ENCODE peak calls at places on chromosomes 16 and 17, in five cellular contexts. N, A, J, H and L are unnamed samples.

GRCh38 chr17:17152385-17152784 is 53.7 kb downstream of the PLD6 start:
- DNase-seq in N (no peak), A (no peak), J (peak; percentile 49), H (no peak), L (no peak)

GRCh38 chr16:18833707-18834505 is 32.6 kb upstream of the ARL6IP1 start:
- DNase-seq in N (no peak), A (no peak), J (no peak), H (no peak), L (no peak)

GRCh38 chr17:49390548-49391324 is 23.9 kb downstream of the PHB1 start:
- DNase-seq in N (no peak), A (no peak), J (peak; percentile 41), H (no peak), L (peak; percentile 66)

GRCh38 chr16:9522589-9522988 is 431.1 kb downstream of the HAPSTR1 start:
- DNase-seq in N (no peak), A (no peak), J (no peak), H (no peak), L (no peak)

GRCh38 chr17:64146418-64147109 is 16.6 kb upstream of the ERN1 start:
- DNase-seq in N (peak; percentile 66), A (peak; percentile 67), J (peak; percentile 64), H (peak; percentile 72), L (peak; percentile 52)

GRCh38 chr17:8121531-8122390 is 2.1 kb downstream of the HES7 start:
- DNase-seq in N (peak; percentile 92), A (peak; percentile 42), J (no peak), H (peak; percentile 55), L (peak; percentile 74)

GRCh38 chr17:82892869-82893565 is 53.2 kb upstream of the ZNF750 start:
- DNase-seq in N (no peak), A (no peak), J (no peak), H (peak; percentile 8), L (peak; percentile 97)

GRCh38 chr16:11257131-11257938 is 1.3 kb upstream of the SOCS1 start:
- DNase-seq in N (peak; percentile 81), A (peak; percentile 77), J (peak; percentile 80), H (peak; percentile 84), L (peak; percentile 76)

GRCh38 chr16:67942200-67942509 is 1.8 kb downstream of the LCAT start:
- DNase-seq in N (peak; percentile 67), A (no peak), J (no peak), H (peak; percentile 20), L (peak; percentile 52)

GRCh38 chr16:9813665-9814064 is 368.6 kb downstream of the GRIN2A start:
- DNase-seq in N (no peak), A (no peak), J (no peak), H (no peak), L (no peak)

GRCh38 chr16:30923554-30924085 is at the start of gene FBXL19:
- DNase-seq in N (no peak), A (peak; percentile 54), J (no peak), H (no peak), L (no peak)

GRCh38 chr16:88888057-88888777 is 21.8 kb upstream of the PABPN1L start:
- DNase-seq in N (no peak), A (no peak), J (no peak), H (no peak), L (no peak)

GRCh38 chr17:66508896-66509843 is 206.8 kb downstream of the PRKCA start:
- DNase-seq in N (peak; percentile 97), A (peak; percentile 43), J (peak; percentile 64), H (peak; percentile 90), L (no peak)

GRCh38 chr16:66521951-66522771 is 27.8 kb downstream of the TK2 start:
- DNase-seq in N (no peak), A (no peak), J (peak; percentile 72), H (peak; percentile 76), L (peak; percentile 68)

GRCh38 chr17:19940722-19941464 is 36.7 kb downstream of the AKAP10 start:
- DNase-seq in N (peak; percentile 47), A (no peak), J (no peak), H (peak; percentile 48), L (no peak)

GRCh38 chr16:15057755-15058417 is 2.0 kb upstream of the NTAN1 start:
- DNase-seq in N (no peak), A (no peak), J (no peak), H (no peak), L (no peak)

GRCh38 chr16:54397190-54397835 is 110.7 kb upstream of the IRX3 start:
- DNase-seq in N (no peak), A (no peak), J (no peak), H (no peak), L (no peak)

GRCh38 chr16:2484898-2485508 is 10.1 kb downstream of the TBC1D24 start:
- DNase-seq in N (no peak), A (no peak), J (no peak), H (no peak), L (no peak)

GRCh38 chr17:64781394-64781793 is 119.3 kb upstream of the SMURF2 start:
- DNase-seq in N (no peak), A (no peak), J (peak; percentile 79), H (no peak), L (no peak)

GRCh38 chr16:82763371-82763770 is 136.6 kb downstream of the CDH13 start:
- DNase-seq in N (no peak), A (no peak), J (no peak), H (no peak), L (no peak)

GRCh38 chr16:50403491-50403890 is 34.7 kb upstream of the BRD7 start:
- DNase-seq in N (no peak), A (no peak), J (peak; percentile 18), H (no peak), L (no peak)

GRCh38 chr16:50153648-50154368 is 702 bp downstream of the TENT4B start:
- DNase-seq in N (no peak), A (no peak), J (no peak), H (no peak), L (peak; percentile 41)

GRCh38 chr16:2776500-2777139 is 460 bp downstream of the ELOB start:
- DNase-seq in N (no peak), A (no peak), J (no peak), H (no peak), L (peak; percentile 28)

GRCh38 chr16:12775689-12776236 is 27.9 kb downstream of the CPPED1 start:
- DNase-seq in N (no peak), A (no peak), J (no peak), H (no peak), L (no peak)

GRCh38 chr17:44581868-44582267 is 24.6 kb downstream of the FZD2 start:
- DNase-seq in N (peak; percentile 68), A (no peak), J (no peak), H (no peak), L (peak; percentile 55)

GRCh38 chr16:85227262-85227923 is 115.1 kb upstream of the CIBAR2 start:
- DNase-seq in N (no peak), A (no peak), J (no peak), H (no peak), L (peak; percentile 74)
- H3K27ac ChIP-seq in N (no peak overlapping the region), A (no peak overlapping the region), J (no peak overlapping the region), H (peak overlapping the region; percentile 28), L (peak overlapping the region; percentile 65)

GRCh38 chr17:81403671-81404534 is 8.6 kb downstream of the BAHCC1 start:
- DNase-seq in N (no peak), A (no peak), J (no peak), H (no peak), L (no peak)
- H3K4me1 ChIP-seq in N (peaks cover 36% of the 10 kb centered on the region), A (peaks cover 37% of the 10 kb centered on the region), J (peaks cover 9% of the 10 kb centered on the region), H (peaks cover 35% of the 10 kb centered on the region), L (peaks cover 36% of the 10 kb centered on the region)

GRCh38 chr17:78041401-78042179 is 83.1 kb downstream of the TNRC6C start:
- DNase-seq in N (no peak), A (no peak), J (no peak), H (no peak), L (peak; percentile 37)
- H3K27ac ChIP-seq in N (peak overlapping the region; percentile 77), A (peak overlapping the region; percentile 70), J (peak overlapping the region; percentile 98), H (peak overlapping the region; percentile 97), L (peak overlapping the region; percentile 95)

GRCh38 chr17:35083071-35083470 is 19.6 kb upstream of the RFFL start:
- DNase-seq in N (no peak), A (no peak), J (no peak), H (no peak), L (no peak)

GRCh38 chr17:35079547-35079946 is 16.0 kb upstream of the RFFL start:
- DNase-seq in N (peak; percentile 82), A (no peak), J (no peak), H (peak; percentile 51), L (no peak)

GRCh38 chr17:35082073-35082657 is 18.7 kb upstream of the RFFL start:
- DNase-seq in N (no peak), A (no peak), J (no peak), H (peak; percentile 84), L (peak; percentile 44)

GRCh38 chr17:35081638-35082037 is 18.1 kb upstream of the RFFL start:
- DNase-seq in N (no peak), A (no peak), J (no peak), H (no peak), L (no peak)

GRCh38 chr17:35080536-35080935 is 17.0 kb upstream of the RFFL start:
- DNase-seq in N (no peak), A (no peak), J (no peak), H (no peak), L (no peak)
- H3K4me1 ChIP-seq in N (peaks cover 95% of the 10 kb centered on the region), A (peaks cover 21% of the 10 kb centered on the region), J (no peaks in the 10 kb centered on the region), H (peaks cover 7% of the 10 kb centered on the region), L (peaks cover 20% of the 10 kb centered on the region)